ENCODE peak calls at places on chromosomes 4 and X, in ten cellular contexts. S is amniotic stem cell; G is HS-5; D is tibial artery; F is thoracic aorta; O is MCF 10A; B is ovary; A is DMS79; V is naive thymus-derived CD4-positive, alpha-beta T cell; J is RKO. N is an unnamed sample.

GRCh38 chr4:149959391-149959790 is 118.9 kb upstream of the DCLK2 start:
- DNase-seq in A (no peak), V (no peak), F (no peak), G (no peak), S (no peak), D (no peak), O (no peak), B (no peak), J (no peak), N (no peak)

GRCh38 chr4:153465145-153465544 is 1.0 kb upstream of the TMEM131L start:
- DNase-seq in B (no peak), A (no peak), S (no peak), V (no peak), O (peak; percentile 29), F (no peak), J (no peak), G (no peak), D (no peak), N (no peak)

GRCh38 chr4:157151711-157152110 is 68.8 kb upstream of the GRIA2 start:
- DNase-seq in S (no peak), B (no peak), J (no peak), V (no peak), G (no peak), O (peak; percentile 43), F (no peak), D (no peak), A (no peak), N (no peak)

GRCh38 chrX:1661048-1661921 is 46.4 kb downstream of the ASMT start:
- DNase-seq in V (peak; percentile 55), D (peak; percentile 25), F (no peak), S (no peak), A (no peak), J (peak; percentile 38), B (no peak), O (no peak), G (no peak), N (peak; percentile 68)

GRCh38 chr4:115126487-115126886 is 13.1 kb upstream of the NDST4 start:
- DNase-seq in B (no peak), O (no peak), D (no peak), A (no peak), S (no peak), J (no peak), F (no peak), G (no peak), V (no peak), N (no peak)

GRCh38 chrX:81259714-81260395 is 58.0 kb downstream of the SH3BGRL start:
- DNase-seq in D (no peak), V (no peak), B (no peak), F (no peak), A (no peak), S (no peak), G (no peak), O (peak; percentile 41), J (no peak), N (no peak)

GRCh38 chr4:124105212-124105611 is 607.3 kb downstream of the ANKRD50 start:
- DNase-seq in O (peak; percentile 26), G (no peak), B (no peak), V (no peak), D (no peak), A (no peak), F (no peak), J (no peak), S (no peak), N (no peak)

GRCh38 chr4:5932021-5932553 is 39.2 kb upstream of the CRMP1 start:
- DNase-seq in B (no peak), D (no peak), V (no peak), G (no peak), S (no peak), F (no peak), J (no peak), A (peak; percentile 78), O (no peak), N (peak; percentile 30)

GRCh38 chrX:107729558-107730297 is 45.9 kb downstream of the TSC22D3 start:
- DNase-seq in B (peak; percentile 54), V (no peak), S (no peak), G (no peak), O (no peak), A (no peak), J (no peak), D (peak; percentile 40), F (no peak), N (no peak)

GRCh38 chrX:86455495-86455894 is 307.2 kb downstream of the DACH2 start:
- DNase-seq in D (no peak), B (no peak), J (no peak), A (no peak), V (no peak), O (no peak), S (no peak), F (no peak), G (no peak), N (no peak)

GRCh38 chr4:8769645-8770517 is 101.8 kb downstream of the HMX1 start:
- DNase-seq in A (no peak), B (peak; percentile 5), G (no peak), D (no peak), V (no peak), S (no peak), F (no peak), O (no peak), J (no peak), N (no peak)

GRCh38 chrX:151973851-151974335 is 583 bp downstream of the GABRE start:
- DNase-seq in J (no peak), V (no peak), G (no peak), O (peak; percentile 80), S (no peak), A (peak; percentile 13), B (no peak), D (peak; percentile 39), F (peak; percentile 3), N (no peak)

GRCh38 chrX:100408643-100409315 is 1.3 kb downstream of the PCDH19 start:
- DNase-seq in G (no peak), J (no peak), F (no peak), S (no peak), V (no peak), A (no peak), O (no peak), B (peak; percentile 28), D (no peak), N (no peak)

GRCh38 chr4:9820343-9820742 is 38.9 kb downstream of the DRD5 start:
- DNase-seq in F (no peak), B (no peak), S (no peak), J (no peak), O (no peak), A (no peak), V (no peak), D (no peak), G (no peak), N (no peak)

GRCh38 chr4:55356991-55357461 is 11.0 kb downstream of the SRD5A3 start:
- DNase-seq in F (no peak), S (no peak), J (no peak), D (no peak), A (no peak), O (peak; percentile 64), V (no peak), G (no peak), B (no peak), N (no peak)

GRCh38 chr4:10033191-10033881 is 12.0 kb upstream of the SLC2A9 start:
- DNase-seq in A (no peak), G (peak; percentile 39), O (peak; percentile 67), S (no peak), D (peak; percentile 61), V (no peak), F (no peak), J (no peak), B (no peak), N (no peak)

GRCh38 chr4:134762053-134762452 is 560.5 kb upstream of the PABPC4L start:
- DNase-seq in V (no peak), A (no peak), D (no peak), B (no peak), O (peak; percentile 4), J (no peak), S (no peak), G (no peak), F (no peak), N (peak; percentile 5)

GRCh38 chr4:115938764-115939443 is 825.5 kb upstream of the NDST4 start:
- DNase-seq in O (no peak), A (no peak), V (no peak), J (no peak), S (no peak), F (no peak), D (no peak), G (no peak), B (no peak), N (no peak)

GRCh38 chr4:104486702-104487101 is 8.0 kb downstream of the CXXC4 start:
- DNase-seq in O (no peak), J (no peak), S (no peak), D (no peak), F (no peak), G (no peak), V (no peak), A (no peak), B (no peak), N (peak; percentile 13)

GRCh38 chrX:150216716-150217115 is 146.4 kb upstream of the MAMLD1 start:
- DNase-seq in A (no peak), G (no peak), B (no peak), O (no peak), V (no peak), F (no peak), S (no peak), D (no peak), J (no peak), N (no peak)

GRCh38 chrX:103554687-103555417 is 30.5 kb upstream of the TCEAL4 start:
- DNase-seq in V (peak; percentile 23), J (no peak), O (no peak), A (no peak), G (no peak), B (no peak), S (no peak), F (no peak), D (peak; percentile 24), N (peak; percentile 76)

GRCh38 chr4:71201817-71202576 is 136.8 kb upstream of the SLC4A4 start:
- DNase-seq in V (no peak), D (no peak), S (no peak), J (no peak), G (no peak), F (no peak), B (no peak), A (no peak), O (no peak), N (no peak)

GRCh38 chr4:103443324-103443723 is 245.2 kb upstream of the CENPE start:
- DNase-seq in S (no peak), A (no peak), O (peak; percentile 46), D (no peak), J (peak; percentile 59), B (no peak), G (no peak), F (no peak), V (no peak), N (no peak)

GRCh38 chrX:154091678-154092077 is 5.8 kb downstream of the MECP2 start:
- DNase-seq in B (no peak), O (no peak), S (no peak), F (no peak), G (no peak), D (no peak), V (no peak), A (no peak), J (no peak), N (no peak)

N was measured in NCI-H1436.